ENCODE peak calls at places on chromosomes 16 and 17, in five cellular contexts. G is H9, W is SK-N-SH, I is HCT116, Y is MM.1S. D is an unnamed sample.

GRCh38 chr17:80146121-80147034 is 550 bp downstream of the EIF4A3 start:
- DNase-seq in G (no peak), W (peak), I (no peak), Y (peak), D (no peak)

GRCh38 chr17:29615048-29615385 is 7.7 kb downstream of the CORO6 start:
- DNase-seq in I (no peak), W (peak), Y (no peak), G (no peak), D (no peak)

GRCh38 chr17:62653002-62653830 is 25.7 kb downstream of the MRC2 start:
- DNase-seq in I (no peak), G (peak), Y (peak), W (peak), D (no peak)

GRCh38 chr17:81368161-81368560 is 27.1 kb upstream of the BAHCC1 start:
- DNase-seq in W (no peak), Y (no peak), I (no peak), G (no peak), D (no peak)

GRCh38 chr17:67528751-67529436 is 151.8 kb downstream of the PITPNC1 start:
- DNase-seq in Y (no peak), W (peak), G (peak), I (peak), D (no peak)

GRCh38 chr17:59469786-59470485 is 95.5 kb upstream of the DHX40 start:
- DNase-seq in I (no peak), W (no peak), Y (no peak), G (no peak), D (no peak)

GRCh38 chr17:56549501-56549900 is 44.0 kb upstream of the NOG start:
- DNase-seq in I (no peak), W (no peak), Y (no peak), G (no peak), D (no peak)

GRCh38 chr16:29927523-29927905 is 1.5 kb upstream of the KCTD13 start:
- DNase-seq in Y (no peak), W (no peak), G (no peak), I (no peak), D (no peak)

GRCh38 chr16:84603115-84603816 is 14.6 kb downstream of the COTL1 start:
- DNase-seq in Y (no peak), I (peak), W (no peak), G (no peak), D (peak)

GRCh38 chr17:496761-497586 is 144.4 kb upstream of the RPH3AL start:
- DNase-seq in W (no peak), Y (peak), G (no peak), I (no peak), D (no peak)

GRCh38 chr17:30961213-30962188 is 9.3 kb upstream of the RNF135 start:
- DNase-seq in I (no peak), W (no peak), Y (peak), G (no peak), D (no peak)

GRCh38 chr16:58345574-58346354 is 46.5 kb upstream of the GINS3 start:
- DNase-seq in G (no peak), W (no peak), I (no peak), Y (peak), D (no peak)

GRCh38 chr17:33950061-33950460 is 305.0 kb upstream of the CCL2 start:
- DNase-seq in W (no peak), Y (no peak), I (no peak), G (no peak), D (no peak)

GRCh38 chr16:17205279-17206139 is 265.3 kb downstream of the XYLT1 start:
- DNase-seq in I (no peak), W (no peak), G (peak), Y (no peak), D (no peak)

GRCh38 chr17:145671-146541 is 8.5 kb downstream of the SCGB1C2 start:
- DNase-seq in G (no peak), Y (no peak), W (no peak), I (no peak), D (no peak)

GRCh38 chr17:36686123-36686669 is 84.8 kb downstream of the MRM1 start:
- DNase-seq in Y (no peak), G (no peak), I (no peak), W (no peak), D (peak)

GRCh38 chr16:12719972-12720371 is 83.7 kb downstream of the CPPED1 start:
- DNase-seq in I (no peak), W (no peak), G (no peak), Y (no peak), D (no peak)

GRCh38 chr17:16929281-16929680 is 42.6 kb downstream of the TNFRSF13B start:
- DNase-seq in G (no peak), I (no peak), Y (no peak), W (no peak), D (no peak)

GRCh38 chr17:45227101-45227591 is 5.5 kb downstream of the FMNL1 start:
- DNase-seq in W (no peak), G (no peak), Y (peak), I (no peak), D (no peak)

GRCh38 chr17:45228985-45229517 is 7.4 kb downstream of the FMNL1 start:
- DNase-seq in W (no peak), G (peak), I (no peak), Y (peak), D (no peak)

GRCh38 chr17:45228121-45228941 is 6.6 kb downstream of the FMNL1 start:
- DNase-seq in Y (peak), G (peak), W (no peak), I (no peak), D (no peak)

GRCh38 chr17:45226620-45227019 is 4.9 kb downstream of the FMNL1 start:
- DNase-seq in I (no peak), Y (peak), G (no peak), W (no peak), D (no peak)

GRCh38 chr17:45227631-45228120 is 6.0 kb downstream of the FMNL1 start:
- DNase-seq in Y (peak), W (no peak), G (no peak), I (no peak), D (no peak)
- H2AFZ ChIP-seq in Y (no peak), W (no peak), G (no peak), I (no peak), D (no peak)

DNA sequence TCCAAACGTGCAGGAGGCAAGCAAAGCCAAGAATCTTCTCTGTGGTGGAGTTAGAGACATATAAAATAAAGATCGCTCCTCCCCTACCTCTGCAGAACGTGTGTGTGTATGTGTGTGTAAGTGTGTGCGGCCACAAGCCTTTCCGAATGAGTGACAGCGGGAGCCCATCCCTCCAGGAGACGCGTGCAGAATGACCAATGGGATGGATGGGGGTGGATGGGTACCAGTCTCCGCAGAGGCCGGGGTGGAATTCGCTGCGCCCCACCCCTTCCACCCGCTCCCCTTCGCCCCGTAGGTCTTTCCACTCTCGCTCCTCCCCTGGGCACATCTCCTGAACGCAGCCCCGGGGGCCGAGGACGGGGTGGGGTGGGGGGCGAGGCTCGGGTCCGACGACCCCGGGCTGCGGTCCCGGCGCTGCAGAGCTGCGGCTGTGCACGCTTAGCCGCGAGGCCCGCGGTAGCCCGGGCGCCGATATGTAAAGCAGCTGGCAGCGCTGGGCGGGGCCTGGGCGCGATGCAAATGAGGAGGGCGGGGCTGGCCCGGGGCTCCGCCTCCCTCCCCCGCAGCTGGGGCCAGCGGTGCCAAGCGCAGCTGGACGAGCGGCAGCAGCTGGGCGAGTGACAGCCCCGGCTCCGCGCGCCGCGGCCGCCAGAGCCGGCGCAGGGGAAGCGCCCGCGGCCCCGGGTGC is at the start of gene PRKCB:
- DNase-seq in Y (peak), I (no peak), G (peak), W (peak), D (peak)
- H2AFZ ChIP-seq in Y (peak), I (no peak), G (no peak), W (no peak), D (no peak)

GRCh38 chr16:27284865-27285675 is 16.5 kb upstream of the NSMCE1 start:
- DNase-seq in Y (no peak), G (no peak), W (no peak), I (no peak), D (no peak)
- H2AFZ ChIP-seq in Y (no peak), G (no peak), W (no peak), I (no peak), D (no peak)

DNA sequence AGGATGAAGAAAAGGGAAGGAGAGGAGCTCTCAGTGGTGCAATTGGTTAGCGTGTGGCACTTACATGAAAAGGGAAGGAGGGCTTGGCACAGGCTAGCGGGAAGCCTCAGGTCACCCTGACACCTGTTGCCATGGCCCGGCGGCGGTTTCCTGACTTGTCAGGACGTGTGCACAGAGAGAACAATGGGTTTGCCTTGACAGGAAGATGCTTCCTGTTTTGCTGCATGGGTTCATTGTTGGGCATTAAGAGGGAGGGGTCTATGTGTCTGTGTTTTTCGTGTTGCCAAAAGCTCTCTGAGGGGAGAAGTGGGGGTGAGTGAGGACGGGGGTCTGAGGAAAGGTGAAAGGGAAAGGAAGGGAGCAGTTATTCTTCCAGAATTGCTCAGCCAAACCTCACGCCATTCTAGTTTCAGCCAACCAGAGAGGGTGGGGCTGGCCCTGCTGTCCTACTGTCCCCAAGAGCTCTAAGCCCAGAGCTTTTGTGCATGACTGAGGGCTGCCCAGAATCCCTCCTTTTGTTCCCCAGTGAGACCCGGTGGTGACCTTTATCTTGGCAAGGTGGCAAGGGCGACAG is 17.1 kb upstream of the CCR7 start:
- DNase-seq in I (no peak), Y (peak), W (no peak), G (no peak), D (peak)
- H2AFZ ChIP-seq in I (no peak), Y (peak), W (no peak), G (no peak), D (peak)

GRCh38 chr16:2026461-2027023 is at the start of gene NHERF2:
- DNase-seq in G (no peak), Y (peak), W (peak), I (no peak), D (no peak)
- H2AFZ ChIP-seq in G (no peak), Y (no peak), W (no peak), I (no peak), D (peak)

GRCh38 chr16:77956231-77956630 is 66.1 kb upstream of the CLEC3A start:
- DNase-seq in G (no peak), Y (no peak), I (no peak), W (no peak), D (no peak)

GRCh38 chr16:77955127-77955526 is 67.2 kb upstream of the CLEC3A start:
- DNase-seq in I (no peak), W (no peak), Y (no peak), G (no peak), D (no peak)

GRCh38 chr16:77949445-77949844 is 72.9 kb upstream of the CLEC3A start:
- DNase-seq in I (no peak), Y (no peak), G (no peak), W (no peak), D (no peak)

GRCh38 chr16:77946834-77947233 is 75.5 kb upstream of the CLEC3A start:
- DNase-seq in W (peak), Y (no peak), G (no peak), I (no peak), D (no peak)

GRCh38 chr16:77951788-77952187 is 70.6 kb upstream of the CLEC3A start:
- DNase-seq in W (peak), I (peak), G (no peak), Y (peak), D (no peak)
- H2AFZ ChIP-seq in W (no peak), I (no peak), G (no peak), Y (no peak), D (no peak)

DNA sequence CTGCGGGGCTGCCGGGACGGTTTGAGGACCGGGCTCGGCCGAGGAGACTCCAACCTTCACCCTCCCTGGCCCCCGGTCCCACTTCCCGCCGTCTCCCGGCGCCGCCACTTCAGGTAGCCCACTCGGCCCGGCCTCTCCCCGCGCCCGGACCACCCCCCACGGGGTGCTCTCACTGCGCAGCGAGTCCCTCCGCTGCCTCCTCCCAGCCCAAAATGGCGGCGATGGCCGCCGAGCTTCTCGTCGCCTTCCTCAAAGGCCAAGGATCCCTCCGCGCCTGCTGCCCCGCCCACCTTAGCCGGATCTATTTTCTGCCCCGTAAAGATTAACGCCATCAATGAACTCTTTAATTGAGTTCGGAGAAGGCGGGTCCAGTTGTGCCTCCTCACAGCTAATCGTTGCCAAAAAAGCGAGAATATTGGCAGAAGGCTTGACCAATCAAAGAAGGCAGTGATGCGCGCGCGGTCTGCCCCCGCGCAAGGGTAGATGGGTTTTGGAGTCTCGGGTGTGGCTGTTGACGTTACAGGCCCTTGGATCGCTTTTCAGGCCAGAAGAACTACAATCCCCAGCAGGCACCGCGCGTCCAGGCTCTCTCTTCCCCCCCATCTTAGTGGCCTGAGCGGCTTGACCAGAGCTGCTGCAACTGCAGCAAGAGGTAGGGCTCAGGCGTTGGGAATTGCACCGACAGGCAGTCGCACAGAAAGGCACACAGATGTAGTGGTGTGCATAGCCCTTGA is at the start of gene HEXIM2:
- DNase-seq in Y (peak), G (peak), I (peak), W (peak), D (peak)
- H2AFZ ChIP-seq in Y (peak), G (no peak), I (no peak), W (peak), D (peak)